ENCODE peak calls at places on chromosomes 5 and 9, in nine cellular contexts. One of them, this sample, is unnamed. For H3K36me3, the result is how much of the 10 kb centered on the place peaks cover.

GRCh38 chr5:90193185-90193822 is 216.3 kb downstream of the CETN3 start:
- DNase-seq in heart right ventricle: no peak
- DNase-seq in hepatocyte: no peak
- DNase-seq in fibroblast of lung: peak
- DNase-seq in MM.1S: no peak
- DNase-seq in Caco-2: no peak
- DNase-seq in IMR-90: no peak
- DNase-seq in endothelial cell of umbilical vein: no peak
- DNase-seq in A673: peak
- DNase-seq in this sample: no peak

GRCh38 chr9:96062854-96063253 is 187.4 kb downstream of the ERCC6L2 start:
- DNase-seq in heart right ventricle: no peak
- DNase-seq in hepatocyte: no peak
- DNase-seq in fibroblast of lung: no peak
- DNase-seq in MM.1S: no peak
- DNase-seq in Caco-2: peak
- DNase-seq in IMR-90: no peak
- DNase-seq in endothelial cell of umbilical vein: no peak
- DNase-seq in A673: no peak
- DNase-seq in this sample: no peak

GRCh38 chr9:35490155-35490909 is 421 bp downstream of the RUSC2 start:
- DNase-seq in heart right ventricle: no peak
- DNase-seq in hepatocyte: peak
- DNase-seq in fibroblast of lung: no peak
- DNase-seq in MM.1S: no peak
- DNase-seq in Caco-2: peak
- DNase-seq in IMR-90: no peak
- DNase-seq in endothelial cell of umbilical vein: no peak
- DNase-seq in A673: peak
- DNase-seq in this sample: no peak

GRCh38 chr9:129555512-129556203 is 65.2 kb downstream of the C9orf50 start:
- DNase-seq in heart right ventricle: no peak
- DNase-seq in hepatocyte: no peak
- DNase-seq in fibroblast of lung: no peak
- DNase-seq in MM.1S: no peak
- DNase-seq in Caco-2: no peak
- DNase-seq in IMR-90: peak
- DNase-seq in endothelial cell of umbilical vein: no peak
- DNase-seq in A673: no peak
- DNase-seq in this sample: no peak

GRCh38 chr5:52710972-52711596 is 76.6 kb upstream of the ITGA1 start:
- DNase-seq in heart right ventricle: no peak
- DNase-seq in hepatocyte: no peak
- DNase-seq in fibroblast of lung: peak
- DNase-seq in MM.1S: no peak
- DNase-seq in Caco-2: no peak
- DNase-seq in IMR-90: no peak
- DNase-seq in endothelial cell of umbilical vein: peak
- DNase-seq in A673: no peak
- DNase-seq in this sample: peak

GRCh38 chr5:102130890-102131289 is 165.2 kb downstream of the SLCO4C1 start:
- DNase-seq in heart right ventricle: no peak
- DNase-seq in hepatocyte: no peak
- DNase-seq in fibroblast of lung: no peak
- DNase-seq in MM.1S: no peak
- DNase-seq in Caco-2: no peak
- DNase-seq in IMR-90: no peak
- DNase-seq in endothelial cell of umbilical vein: no peak
- DNase-seq in A673: no peak
- DNase-seq in this sample: no peak

GRCh38 chr5:148910686-148911361 is 84.4 kb downstream of the ADRB2 start:
- DNase-seq in heart right ventricle: no peak
- DNase-seq in hepatocyte: no peak
- DNase-seq in fibroblast of lung: peak
- DNase-seq in MM.1S: no peak
- DNase-seq in Caco-2: no peak
- DNase-seq in IMR-90: peak
- DNase-seq in endothelial cell of umbilical vein: peak
- DNase-seq in A673: peak
- DNase-seq in this sample: peak

GRCh38 chr5:173324115-173325001 is 3.9 kb downstream of the STC2 start:
- DNase-seq in heart right ventricle: peak
- DNase-seq in hepatocyte: peak
- DNase-seq in fibroblast of lung: peak
- DNase-seq in MM.1S: peak
- DNase-seq in Caco-2: no peak
- DNase-seq in IMR-90: peak
- DNase-seq in endothelial cell of umbilical vein: peak
- DNase-seq in A673: peak
- DNase-seq in this sample: no peak

GRCh38 chr9:112212926-112213325 is 37.8 kb upstream of the SUSD1 start:
- DNase-seq in heart right ventricle: no peak
- DNase-seq in hepatocyte: no peak
- DNase-seq in fibroblast of lung: no peak
- DNase-seq in MM.1S: no peak
- DNase-seq in Caco-2: no peak
- DNase-seq in IMR-90: no peak
- DNase-seq in endothelial cell of umbilical vein: no peak
- DNase-seq in A673: no peak
- DNase-seq in this sample: no peak

GRCh38 chr9:78982849-78983248 is 588.9 kb upstream of the TLE4 start:
- DNase-seq in heart right ventricle: no peak
- DNase-seq in hepatocyte: no peak
- DNase-seq in fibroblast of lung: peak
- DNase-seq in MM.1S: no peak
- DNase-seq in Caco-2: no peak
- DNase-seq in IMR-90: peak
- DNase-seq in endothelial cell of umbilical vein: no peak
- DNase-seq in A673: no peak
- DNase-seq in this sample: peak

GRCh38 chr5:65041296-65042158 is 272.8 kb downstream of the CWC27 start:
- DNase-seq in heart right ventricle: no peak
- DNase-seq in hepatocyte: no peak
- DNase-seq in fibroblast of lung: peak
- DNase-seq in MM.1S: no peak
- DNase-seq in Caco-2: no peak
- DNase-seq in IMR-90: peak
- DNase-seq in endothelial cell of umbilical vein: peak
- DNase-seq in A673: no peak
- DNase-seq in this sample: no peak

GRCh38 chr5:143570989-143571388 is 167.5 kb upstream of the NR3C1 start:
- DNase-seq in heart right ventricle: no peak
- DNase-seq in hepatocyte: no peak
- DNase-seq in fibroblast of lung: no peak
- DNase-seq in MM.1S: no peak
- DNase-seq in Caco-2: no peak
- DNase-seq in IMR-90: no peak
- DNase-seq in endothelial cell of umbilical vein: no peak
- DNase-seq in A673: no peak
- DNase-seq in this sample: no peak

GRCh38 chr5:171606414-171607024 is 179.1 kb upstream of the SMIM23 start:
- DNase-seq in heart right ventricle: no peak
- DNase-seq in hepatocyte: no peak
- DNase-seq in fibroblast of lung: no peak
- DNase-seq in MM.1S: peak
- DNase-seq in Caco-2: no peak
- DNase-seq in IMR-90: peak
- DNase-seq in endothelial cell of umbilical vein: no peak
- DNase-seq in A673: peak
- DNase-seq in this sample: peak

GRCh38 chr5:155076379-155076778 is 62.8 kb downstream of the KIF4B start:
- DNase-seq in heart right ventricle: no peak
- DNase-seq in hepatocyte: no peak
- DNase-seq in fibroblast of lung: no peak
- DNase-seq in MM.1S: no peak
- DNase-seq in Caco-2: no peak
- DNase-seq in IMR-90: no peak
- DNase-seq in endothelial cell of umbilical vein: no peak
- DNase-seq in A673: no peak
- DNase-seq in this sample: no peak

GRCh38 chr9:98248737-98249474 is 6.5 kb downstream of the TBC1D2 start:
- DNase-seq in heart right ventricle: peak
- DNase-seq in hepatocyte: peak
- DNase-seq in fibroblast of lung: peak
- DNase-seq in MM.1S: no peak
- DNase-seq in Caco-2: no peak
- DNase-seq in IMR-90: peak
- DNase-seq in endothelial cell of umbilical vein: peak
- DNase-seq in A673: no peak
- DNase-seq in this sample: peak

GRCh38 chr9:26296910-26297309 is 595.7 kb downstream of the CAAP1 start:
- DNase-seq in heart right ventricle: no peak
- DNase-seq in hepatocyte: no peak
- DNase-seq in fibroblast of lung: peak
- DNase-seq in MM.1S: no peak
- DNase-seq in Caco-2: no peak
- DNase-seq in IMR-90: no peak
- DNase-seq in endothelial cell of umbilical vein: no peak
- DNase-seq in A673: no peak
- DNase-seq in this sample: no peak

GRCh38 chr9:15513335-15513734 is 2.6 kb upstream of the PSIP1 start:
- DNase-seq in heart right ventricle: no peak
- DNase-seq in hepatocyte: no peak
- DNase-seq in fibroblast of lung: no peak
- DNase-seq in MM.1S: no peak
- DNase-seq in Caco-2: peak
- DNase-seq in IMR-90: no peak
- DNase-seq in endothelial cell of umbilical vein: no peak
- DNase-seq in A673: peak
- DNase-seq in this sample: no peak
- H3K4me3 ChIP-seq in heart right ventricle: no peak
- H3K4me3 ChIP-seq in hepatocyte: no peak
- H3K4me3 ChIP-seq in fibroblast of lung: no peak
- H3K4me3 ChIP-seq in MM.1S: no peak
- H3K4me3 ChIP-seq in Caco-2: no peak
- H3K4me3 ChIP-seq in IMR-90: no peak
- H3K4me3 ChIP-seq in endothelial cell of umbilical vein: no peak
- H3K4me3 ChIP-seq in A673: no peak
- H3K4me3 ChIP-seq in this sample: no peak

GRCh38 chr9:101702257-101702656 is 36.2 kb downstream of the GRIN3A start:
- DNase-seq in heart right ventricle: no peak
- DNase-seq in hepatocyte: no peak
- DNase-seq in fibroblast of lung: no peak
- DNase-seq in MM.1S: no peak
- DNase-seq in Caco-2: no peak
- DNase-seq in IMR-90: no peak
- DNase-seq in endothelial cell of umbilical vein: no peak
- DNase-seq in A673: no peak
- DNase-seq in this sample: peak

GRCh38 chr9:101706929-101707328 is 31.5 kb downstream of the GRIN3A start:
- DNase-seq in heart right ventricle: no peak
- DNase-seq in hepatocyte: no peak
- DNase-seq in fibroblast of lung: no peak
- DNase-seq in MM.1S: no peak
- DNase-seq in Caco-2: no peak
- DNase-seq in IMR-90: no peak
- DNase-seq in endothelial cell of umbilical vein: no peak
- DNase-seq in A673: no peak
- DNase-seq in this sample: no peak

GRCh38 chr9:101707708-101708107 is 30.7 kb downstream of the GRIN3A start:
- DNase-seq in heart right ventricle: no peak
- DNase-seq in hepatocyte: no peak
- DNase-seq in fibroblast of lung: no peak
- DNase-seq in MM.1S: no peak
- DNase-seq in Caco-2: no peak
- DNase-seq in IMR-90: no peak
- DNase-seq in endothelial cell of umbilical vein: no peak
- DNase-seq in A673: peak
- DNase-seq in this sample: no peak

GRCh38 chr9:101706261-101706798 is 32.1 kb downstream of the GRIN3A start:
- DNase-seq in heart right ventricle: no peak
- DNase-seq in hepatocyte: peak
- DNase-seq in fibroblast of lung: no peak
- DNase-seq in MM.1S: no peak
- DNase-seq in Caco-2: no peak
- DNase-seq in IMR-90: no peak
- DNase-seq in endothelial cell of umbilical vein: no peak
- DNase-seq in A673: no peak
- DNase-seq in this sample: peak

GRCh38 chr9:101705135-101705661 is 33.2 kb downstream of the GRIN3A start:
- DNase-seq in heart right ventricle: no peak
- DNase-seq in hepatocyte: peak
- DNase-seq in fibroblast of lung: no peak
- DNase-seq in MM.1S: no peak
- DNase-seq in Caco-2: peak
- DNase-seq in IMR-90: no peak
- DNase-seq in endothelial cell of umbilical vein: no peak
- DNase-seq in A673: peak
- DNase-seq in this sample: peak
- TF ChIP-seq CTCF in heart right ventricle: peak
- TF ChIP-seq CTCF in hepatocyte: peak
- TF ChIP-seq CTCF in fibroblast of lung: no peak
- TF ChIP-seq CTCF in MM.1S: no peak
- TF ChIP-seq CTCF in Caco-2: no peak
- TF ChIP-seq CTCF in IMR-90: no peak
- TF ChIP-seq CTCF in endothelial cell of umbilical vein: no peak
- TF ChIP-seq CTCF in A673: no peak
- TF ChIP-seq CTCF in this sample: peak

GRCh38 chr5:95936812-95937397 is 24.7 kb downstream of the ELL2 start:
- DNase-seq in heart right ventricle: no peak
- DNase-seq in hepatocyte: no peak
- DNase-seq in fibroblast of lung: no peak
- DNase-seq in MM.1S: no peak
- DNase-seq in Caco-2: no peak
- DNase-seq in IMR-90: no peak
- DNase-seq in endothelial cell of umbilical vein: no peak
- DNase-seq in A673: no peak
- DNase-seq in this sample: no peak
- H3K36me3 ChIP-seq in heart right ventricle: under half
- H3K36me3 ChIP-seq in hepatocyte: under half
- H3K36me3 ChIP-seq in fibroblast of lung: under half
- H3K36me3 ChIP-seq in MM.1S: under half
- H3K36me3 ChIP-seq in Caco-2: under half
- H3K36me3 ChIP-seq in IMR-90: under half
- H3K36me3 ChIP-seq in endothelial cell of umbilical vein: under half
- H3K36me3 ChIP-seq in A673: under half
- H3K36me3 ChIP-seq in this sample: under half

GRCh38 chr5:67266654-67267350 is 70.2 kb upstream of the CD180 start:
- DNase-seq in heart right ventricle: no peak
- DNase-seq in hepatocyte: no peak
- DNase-seq in fibroblast of lung: no peak
- DNase-seq in MM.1S: no peak
- DNase-seq in Caco-2: peak
- DNase-seq in IMR-90: no peak
- DNase-seq in endothelial cell of umbilical vein: no peak
- DNase-seq in A673: no peak
- DNase-seq in this sample: no peak
- H3K4me3 ChIP-seq in heart right ventricle: no peak
- H3K4me3 ChIP-seq in hepatocyte: no peak
- H3K4me3 ChIP-seq in fibroblast of lung: no peak
- H3K4me3 ChIP-seq in MM.1S: no peak
- H3K4me3 ChIP-seq in Caco-2: no peak
- H3K4me3 ChIP-seq in IMR-90: no peak
- H3K4me3 ChIP-seq in endothelial cell of umbilical vein: no peak
- H3K4me3 ChIP-seq in A673: no peak
- H3K4me3 ChIP-seq in this sample: no peak

DNA sequence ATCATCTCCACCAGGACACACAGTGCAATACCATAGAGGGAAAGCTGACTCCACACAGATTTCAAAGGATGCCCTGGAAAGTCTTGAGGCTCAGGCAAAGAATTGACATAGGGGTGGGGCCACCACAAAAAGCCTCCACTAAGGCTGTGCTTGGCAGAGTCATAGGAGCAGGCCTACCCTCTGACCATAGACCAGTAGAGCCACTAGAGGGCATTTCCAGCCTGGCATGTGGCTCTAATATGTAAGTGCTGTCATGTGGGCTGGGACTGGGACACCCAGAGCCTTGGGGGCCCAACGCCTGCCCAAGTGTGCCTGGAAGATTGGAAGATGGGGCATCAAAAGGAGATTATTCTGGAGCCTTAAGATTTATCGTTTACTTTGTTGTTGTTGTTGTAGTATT is 726.0 kb downstream of the DNAH5 start:
- DNase-seq in heart right ventricle: no peak
- DNase-seq in hepatocyte: peak
- DNase-seq in fibroblast of lung: no peak
- DNase-seq in MM.1S: peak
- DNase-seq in Caco-2: peak
- DNase-seq in IMR-90: no peak
- DNase-seq in endothelial cell of umbilical vein: peak
- DNase-seq in A673: no peak
- DNase-seq in this sample: peak
- TF ChIP-seq CTCF in heart right ventricle: no peak
- TF ChIP-seq CTCF in hepatocyte: peak
- TF ChIP-seq CTCF in fibroblast of lung: no peak
- TF ChIP-seq CTCF in MM.1S: peak
- TF ChIP-seq CTCF in Caco-2: peak
- TF ChIP-seq CTCF in IMR-90: peak
- TF ChIP-seq CTCF in endothelial cell of umbilical vein: peak
- TF ChIP-seq CTCF in A673: no peak
- TF ChIP-seq CTCF in this sample: peak